ENCODE peak calls at places on chromosomes 16 and 17, in five cellular contexts. One of them, this sample, is unnamed.

GRCh38 chr17:78998311-78999055 is 11.1 kb downstream of the CANT1 start:
- DNase-seq in A549: no peak
- DNase-seq in NCI-H2029: peak
- DNase-seq in NCI-H460: no peak
- DNase-seq in frontal cortex: no peak
- DNase-seq in this sample: no peak

GRCh38 chr16:18789850-18790706 is at the start of gene RPS15A:
- DNase-seq in A549: peak
- DNase-seq in NCI-H2029: peak
- DNase-seq in NCI-H460: peak
- DNase-seq in frontal cortex: peak
- DNase-seq in this sample: peak

GRCh38 chr16:27745348-27745747 is 195.4 kb downstream of the KATNIP start:
- DNase-seq in A549: peak
- DNase-seq in NCI-H2029: no peak
- DNase-seq in NCI-H460: no peak
- DNase-seq in frontal cortex: no peak
- DNase-seq in this sample: no peak

GRCh38 chr17:38466346-38467315 is 38.4 kb downstream of the ARHGAP23 start:
- DNase-seq in A549: no peak
- DNase-seq in NCI-H2029: no peak
- DNase-seq in NCI-H460: no peak
- DNase-seq in frontal cortex: peak
- DNase-seq in this sample: no peak

GRCh38 chr16:81478876-81479496 is 34.4 kb downstream of the CMIP start:
- DNase-seq in A549: no peak
- DNase-seq in NCI-H2029: no peak
- DNase-seq in NCI-H460: no peak
- DNase-seq in frontal cortex: no peak
- DNase-seq in this sample: no peak

GRCh38 chr16:6447046-6447445 is 885.6 kb upstream of the RBFOX1 start:
- DNase-seq in A549: no peak
- DNase-seq in NCI-H2029: no peak
- DNase-seq in NCI-H460: no peak
- DNase-seq in frontal cortex: no peak
- DNase-seq in this sample: no peak

GRCh38 chr17:35299108-35299507 is 56.2 kb downstream of the SLFN5 start:
- DNase-seq in A549: no peak
- DNase-seq in NCI-H2029: peak
- DNase-seq in NCI-H460: no peak
- DNase-seq in frontal cortex: no peak
- DNase-seq in this sample: no peak

GRCh38 chr17:79438045-79438444 is 172.8 kb downstream of the RBFOX3 start:
- DNase-seq in A549: no peak
- DNase-seq in NCI-H2029: no peak
- DNase-seq in NCI-H460: no peak
- DNase-seq in frontal cortex: no peak
- DNase-seq in this sample: no peak

GRCh38 chr16:85555549-85556455 is 57.3 kb upstream of the GSE1 start:
- DNase-seq in A549: peak
- DNase-seq in NCI-H2029: peak
- DNase-seq in NCI-H460: no peak
- DNase-seq in frontal cortex: no peak
- DNase-seq in this sample: no peak

GRCh38 chr17:82781894-82782274 is 30.0 kb downstream of the TBCD start:
- DNase-seq in A549: peak
- DNase-seq in NCI-H2029: peak
- DNase-seq in NCI-H460: peak
- DNase-seq in frontal cortex: peak
- DNase-seq in this sample: peak

GRCh38 chr17:81915331-81915730 is 2.6 kb downstream of the SIRT7 start:
- DNase-seq in A549: no peak
- DNase-seq in NCI-H2029: no peak
- DNase-seq in NCI-H460: no peak
- DNase-seq in frontal cortex: no peak
- DNase-seq in this sample: no peak

GRCh38 chr16:89365044-89365467 is 125.3 kb downstream of the ANKRD11 start:
- DNase-seq in A549: no peak
- DNase-seq in NCI-H2029: no peak
- DNase-seq in NCI-H460: no peak
- DNase-seq in frontal cortex: no peak
- DNase-seq in this sample: no peak

GRCh38 chr16:66886914-66887313 is 6.6 kb downstream of the PDP2 start:
- DNase-seq in A549: no peak
- DNase-seq in NCI-H2029: no peak
- DNase-seq in NCI-H460: no peak
- DNase-seq in frontal cortex: no peak
- DNase-seq in this sample: no peak

GRCh38 chr17:43855061-43855460 is 8.1 kb downstream of the CD300LG start:
- DNase-seq in A549: no peak
- DNase-seq in NCI-H2029: no peak
- DNase-seq in NCI-H460: no peak
- DNase-seq in frontal cortex: no peak
- DNase-seq in this sample: no peak

GRCh38 chr16:88999457-89000206 is 22.6 kb upstream of the CBFA2T3 start:
- DNase-seq in A549: no peak
- DNase-seq in NCI-H2029: no peak
- DNase-seq in NCI-H460: no peak
- DNase-seq in frontal cortex: no peak
- DNase-seq in this sample: no peak

GRCh38 chr17:60170835-60171752 is 21.3 kb downstream of the CA4 start:
- DNase-seq in A549: no peak
- DNase-seq in NCI-H2029: peak
- DNase-seq in NCI-H460: no peak
- DNase-seq in frontal cortex: peak
- DNase-seq in this sample: no peak

GRCh38 chr17:15954222-15954621 is 9.3 kb downstream of the ADORA2B start:
- DNase-seq in A549: peak
- DNase-seq in NCI-H2029: no peak
- DNase-seq in NCI-H460: peak
- DNase-seq in frontal cortex: no peak
- DNase-seq in this sample: no peak

GRCh38 chr16:57146735-57147134 is 39.1 kb downstream of the PSME3IP1 start:
- DNase-seq in A549: peak
- DNase-seq in NCI-H2029: no peak
- DNase-seq in NCI-H460: no peak
- DNase-seq in frontal cortex: no peak
- DNase-seq in this sample: no peak

GRCh38 chr17:82876149-82876548 is 36.3 kb upstream of the ZNF750 start:
- DNase-seq in A549: no peak
- DNase-seq in NCI-H2029: no peak
- DNase-seq in NCI-H460: no peak
- DNase-seq in frontal cortex: no peak
- DNase-seq in this sample: no peak

GRCh38 chr16:50598256-50598894 is 50.2 kb downstream of the NKD1 start:
- DNase-seq in A549: no peak
- DNase-seq in NCI-H2029: no peak
- DNase-seq in NCI-H460: no peak
- DNase-seq in frontal cortex: no peak
- DNase-seq in this sample: no peak

GRCh38 chr17:78110363-78111011 is 18.1 kb downstream of the TMC6 start:
- DNase-seq in A549: no peak
- DNase-seq in NCI-H2029: no peak
- DNase-seq in NCI-H460: no peak
- DNase-seq in frontal cortex: no peak
- DNase-seq in this sample: no peak

GRCh38 chr16:14491831-14492529 is 138.1 kb downstream of the PARN start:
- DNase-seq in A549: no peak
- DNase-seq in NCI-H2029: no peak
- DNase-seq in NCI-H460: no peak
- DNase-seq in frontal cortex: no peak
- DNase-seq in this sample: no peak

GRCh38 chr16:85539629-85540291 is 73.4 kb upstream of the GSE1 start:
- DNase-seq in A549: no peak
- DNase-seq in NCI-H2029: no peak
- DNase-seq in NCI-H460: no peak
- DNase-seq in frontal cortex: no peak
- DNase-seq in this sample: no peak

GRCh38 chr16:30351001-30351441 is 4.1 kb downstream of the CD2BP2 start:
- DNase-seq in A549: no peak
- DNase-seq in NCI-H2029: no peak
- DNase-seq in NCI-H460: no peak
- DNase-seq in frontal cortex: no peak
- DNase-seq in this sample: no peak

GRCh38 chr17:49995055-49995738 is at the start of gene DLX3:
- DNase-seq in A549: peak
- DNase-seq in NCI-H2029: peak
- DNase-seq in NCI-H460: peak
- DNase-seq in frontal cortex: peak
- DNase-seq in this sample: peak

GRCh38 chr17:45320349-45320930 is 3.6 kb upstream of the MAP3K14 start:
- DNase-seq in A549: peak
- DNase-seq in NCI-H2029: no peak
- DNase-seq in NCI-H460: no peak
- DNase-seq in frontal cortex: no peak
- DNase-seq in this sample: no peak

GRCh38 chr17:12722282-12722681 is 56.6 kb downstream of the MYOCD start:
- DNase-seq in A549: no peak
- DNase-seq in NCI-H2029: no peak
- DNase-seq in NCI-H460: no peak
- DNase-seq in frontal cortex: no peak
- DNase-seq in this sample: no peak

GRCh38 chr17:18004345-18004744 is 31.7 kb downstream of the DRC3 start:
- DNase-seq in A549: no peak
- DNase-seq in NCI-H2029: peak
- DNase-seq in NCI-H460: no peak
- DNase-seq in frontal cortex: no peak
- DNase-seq in this sample: no peak

GRCh38 chr17:8192070-8192815 is 2.3 kb upstream of the BORCS6 start:
- DNase-seq in A549: peak
- DNase-seq in NCI-H2029: peak
- DNase-seq in NCI-H460: peak
- DNase-seq in frontal cortex: peak
- DNase-seq in this sample: peak

GRCh38 chr17:63704836-63705235 is 4.9 kb upstream of the LIMD2 start:
- DNase-seq in A549: no peak
- DNase-seq in NCI-H2029: no peak
- DNase-seq in NCI-H460: no peak
- DNase-seq in frontal cortex: no peak
- DNase-seq in this sample: no peak

GRCh38 chr16:89167425-89167941 is 4.1 kb upstream of the CDH15 start:
- DNase-seq in A549: peak
- DNase-seq in NCI-H2029: peak
- DNase-seq in NCI-H460: peak
- DNase-seq in frontal cortex: peak
- DNase-seq in this sample: peak

GRCh38 chr17:19979917-19980770 is 2.5 kb upstream of the AKAP10 start:
- DNase-seq in A549: no peak
- DNase-seq in NCI-H2029: no peak
- DNase-seq in NCI-H460: no peak
- DNase-seq in frontal cortex: no peak
- DNase-seq in this sample: no peak

GRCh38 chr16:3161235-3162018 is 26.6 kb upstream of the OR1F1 start:
- DNase-seq in A549: peak
- DNase-seq in NCI-H2029: no peak
- DNase-seq in NCI-H460: no peak
- DNase-seq in frontal cortex: no peak
- DNase-seq in this sample: no peak

GRCh38 chr17:32361270-32361669 is 11.3 kb downstream of the ZNF207 start:
- DNase-seq in A549: no peak
- DNase-seq in NCI-H2029: no peak
- DNase-seq in NCI-H460: no peak
- DNase-seq in frontal cortex: no peak
- DNase-seq in this sample: no peak

GRCh38 chr17:15023589-15023988 is 241.5 kb downstream of the PMP22 start:
- DNase-seq in A549: no peak
- DNase-seq in NCI-H2029: no peak
- DNase-seq in NCI-H460: no peak
- DNase-seq in frontal cortex: no peak
- DNase-seq in this sample: no peak

This sample was measured in neuronal stem cell.